ENCODE peak calls at places on chromosomes 3 and 15, in four cellular contexts. V is HCT116, R is HepG2, P is SK-N-SH. T is an unnamed sample.

GRCh38 chr3:1079641-1080040 is 13.2 kb upstream of the CNTN6 start:
- DNase-seq in V (no peak), R (no peak), P (no peak), T (no peak)

GRCh38 chr3:187777331-187778046 is 32.2 kb upstream of the BCL6 start:
- DNase-seq in V (no peak), R (no peak), P (no peak), T (no peak)

GRCh38 chr3:38029400-38030125 is at the start of gene PLCD1:
- DNase-seq in V (no peak), R (peak), P (peak), T (peak)

GRCh38 chr3:177402533-177402932 is 205.3 kb upstream of the TBL1XR1 start:
- DNase-seq in V (no peak), R (no peak), P (no peak), T (no peak)

GRCh38 chr15:70605606-70606410 is 157.6 kb downstream of the UACA start:
- DNase-seq in V (no peak), R (peak), P (peak), T (no peak)

GRCh38 chr3:106957021-106957420 is 420.2 kb upstream of the CCDC54 start:
- DNase-seq in V (no peak), R (no peak), P (no peak), T (no peak)

GRCh38 chr15:45184562-45185041 is 3.2 kb downstream of the SHF start:
- DNase-seq in V (no peak), R (no peak), P (peak), T (no peak)

GRCh38 chr15:62886431-62887071 is 156.0 kb upstream of the TPM1 start:
- DNase-seq in V (no peak), R (peak), P (no peak), T (no peak)

GRCh38 chr15:27036210-27036609 is 65.2 kb downstream of the GABRG3 start:
- DNase-seq in V (no peak), R (no peak), P (no peak), T (no peak)

GRCh38 chr3:196661400-196661799 is 21.9 kb downstream of the NRROS start:
- DNase-seq in V (no peak), R (no peak), P (no peak), T (no peak)

GRCh38 chr3:16300282-16300681 is 35.3 kb downstream of the OXNAD1 start:
- DNase-seq in V (no peak), R (no peak), P (no peak), T (no peak)

GRCh38 chr3:149489060-149489690 is 14.7 kb downstream of the TM4SF4 start:
- DNase-seq in V (peak), R (no peak), P (peak), T (peak)

GRCh38 chr3:43153189-43154083 is 47.6 kb upstream of the POMGNT2 start:
- DNase-seq in V (no peak), R (no peak), P (no peak), T (no peak)

GRCh38 chr3:161310649-161311423 is 60.5 kb downstream of the SPTSSB start:
- DNase-seq in V (no peak), R (no peak), P (no peak), T (no peak)

GRCh38 chr3:31105011-31105410 is 210.6 kb upstream of the GADL1 start:
- DNase-seq in V (no peak), R (no peak), P (no peak), T (no peak)

GRCh38 chr3:39727415-39727814 is 82.0 kb upstream of the MYRIP start:
- DNase-seq in V (no peak), R (no peak), P (no peak), T (no peak)

GRCh38 chr15:50876989-50877360 is 31.5 kb upstream of the AP4E1 start:
- DNase-seq in V (peak), R (peak), P (peak), T (peak)

GRCh38 chr15:65724479-65724878 is 67.6 kb downstream of the DENND4A start:
- DNase-seq in V (no peak), R (no peak), P (no peak), T (no peak)

GRCh38 chr15:65086680-65087111 is 10.2 kb downstream of the KBTBD13 start:
- DNase-seq in V (no peak), R (no peak), P (peak), T (no peak)

GRCh38 chr15:41926184-41927056 is 32.6 kb upstream of the SPTBN5 start:
- DNase-seq in V (no peak), R (peak), P (no peak), T (no peak)

GRCh38 chr15:25862087-25862468 is 1.0 kb downstream of the ATP10A start:
- DNase-seq in V (no peak), R (no peak), P (no peak), T (no peak)

GRCh38 chr3:169562988-169563774 is 100.3 kb downstream of the MECOM start:
- DNase-seq in V (no peak), R (no peak), P (no peak), T (no peak)

GRCh38 chr3:13537926-13538325 is 11.0 kb upstream of the FBLN2 start:
- DNase-seq in V (peak), R (no peak), P (no peak), T (peak)

GRCh38 chr3:33791477-33792166 is 6.8 kb upstream of the PDCD6IP start:
- DNase-seq in V (no peak), R (peak), P (no peak), T (peak)

GRCh38 chr15:101087172-101087769 is 164.6 kb downstream of the CHSY1 start:
- DNase-seq in V (no peak), R (no peak), P (no peak), T (no peak)

GRCh38 chr3:13538520-13539284 is 10.2 kb upstream of the FBLN2 start:
- DNase-seq in V (no peak), R (no peak), P (no peak), T (no peak)

GRCh38 chr3:50164056-50164455 is 8.9 kb downstream of the SEMA3F start:
- DNase-seq in V (no peak), R (no peak), P (no peak), T (no peak)

GRCh38 chr15:56765252-56765651 is 31.9 kb upstream of the ZNF280D start:
- DNase-seq in V (no peak), R (no peak), P (no peak), T (no peak)

GRCh38 chr3:152071924-152072323 is 196.8 kb upstream of the MBNL1 start:
- DNase-seq in V (peak), R (peak), P (peak), T (no peak)

DNA sequence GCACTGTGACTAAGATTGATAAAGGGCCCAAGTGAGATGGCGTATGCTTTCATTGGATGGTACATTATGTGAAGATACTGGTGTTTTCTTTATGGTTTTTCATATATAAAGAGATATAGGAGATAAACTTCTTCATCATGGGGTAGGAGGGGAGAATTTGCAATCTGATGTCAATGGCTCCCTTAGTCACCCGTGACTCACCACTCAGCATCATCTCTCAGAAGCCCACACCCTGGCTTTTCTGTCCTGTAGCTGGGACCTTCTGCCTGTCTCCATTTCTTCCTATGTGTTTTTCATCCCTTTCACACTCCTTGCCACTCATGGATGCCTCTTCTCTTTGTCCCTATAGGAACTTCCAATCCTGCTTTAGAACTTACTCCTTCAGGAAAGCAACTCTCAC is 114.3 kb upstream of the SEMA6D start:
- DNase-seq in V (no peak), R (no peak), P (no peak), T (no peak)
- TF ChIP-seq ELF1 in V (no peak), R (no peak), P (no peak), T (no peak)

DNA sequence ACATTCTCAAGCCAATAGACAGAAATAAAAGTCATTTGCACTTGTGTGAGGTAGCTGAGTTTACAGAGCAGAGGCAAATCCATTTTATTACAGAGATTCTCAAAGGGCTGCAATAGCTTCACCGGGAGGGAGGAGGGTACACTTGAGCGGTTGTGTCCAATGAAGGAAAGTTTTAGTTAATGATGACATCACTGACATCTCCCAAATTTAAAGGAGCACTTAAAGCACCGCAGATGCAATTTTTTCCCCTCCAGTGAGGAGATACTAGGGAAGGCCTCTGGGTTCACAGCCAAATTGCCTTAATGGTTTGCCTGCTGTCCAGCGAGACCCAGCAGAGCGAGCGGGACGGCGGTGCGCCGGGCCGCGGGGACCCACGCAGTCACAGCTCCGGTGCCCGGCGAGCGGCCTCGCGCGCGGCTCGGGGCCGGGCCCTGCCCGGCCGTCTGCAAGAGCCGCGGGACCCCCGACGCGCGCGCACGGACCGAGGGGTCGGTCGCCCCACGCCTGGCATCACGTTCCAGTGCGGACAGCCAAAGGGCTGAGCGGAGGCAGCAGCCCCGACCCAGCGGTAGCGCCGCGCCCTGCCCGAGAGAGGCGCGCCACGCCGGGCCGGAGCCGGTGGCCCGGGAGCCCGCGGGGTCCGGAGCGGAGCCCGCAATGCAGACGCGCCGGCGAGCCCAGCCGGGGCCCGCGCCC is 160.5 kb upstream of the CHRNA7 start:
- DNase-seq in V (no peak), R (no peak), P (peak), T (no peak)
- TF ChIP-seq ELF1 in V (no peak), R (no peak), P (no peak), T (no peak)

DNA sequence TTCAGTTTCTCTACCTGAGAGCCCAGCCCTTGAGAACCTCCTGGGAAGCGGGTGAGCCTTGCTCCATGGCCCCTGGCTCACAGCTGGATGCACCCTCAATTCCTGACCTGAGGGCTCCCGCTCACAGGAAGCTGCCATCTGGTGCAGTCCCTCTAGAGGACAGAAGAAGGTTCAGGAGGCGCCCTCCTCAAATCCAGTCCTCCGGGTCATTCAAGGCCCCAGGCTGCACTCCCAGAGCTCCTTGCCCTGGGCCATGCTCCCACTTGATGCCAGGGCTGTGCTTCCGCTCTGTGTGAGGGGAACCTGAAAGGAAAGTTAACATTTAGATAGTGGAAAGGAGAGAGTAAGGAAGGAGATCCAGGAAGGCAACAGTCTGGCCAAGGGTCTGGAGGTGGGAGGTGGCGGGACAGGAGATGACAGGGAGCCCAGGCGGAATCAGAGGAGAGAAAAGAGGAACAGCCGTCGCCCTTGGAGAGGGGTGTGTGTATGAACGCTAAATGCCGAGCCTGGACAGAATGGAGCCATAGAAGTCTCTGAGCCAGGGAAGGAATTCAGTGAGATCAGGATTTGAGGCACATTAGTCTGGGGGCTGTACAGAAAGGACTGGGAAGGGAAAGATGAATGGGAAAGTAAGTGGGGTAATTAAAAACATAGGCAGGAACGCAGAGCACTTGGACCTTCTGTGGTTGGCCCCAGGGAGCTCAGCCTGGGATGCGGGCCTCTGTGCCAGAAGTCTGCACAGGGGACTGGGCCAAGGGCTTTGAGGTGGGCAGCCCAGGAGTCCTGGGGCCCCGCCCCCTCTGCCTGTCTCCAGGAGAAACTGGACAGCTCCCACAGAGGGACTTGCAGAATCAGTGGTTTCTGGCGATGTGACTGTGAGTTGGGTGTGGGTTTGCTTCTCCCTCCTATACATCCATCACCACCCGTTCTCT is 26.1 kb downstream of the TBC1D21 start:
- DNase-seq in V (no peak), R (no peak), P (peak), T (no peak)
- TF ChIP-seq ELF1 in V (no peak), R (no peak), P (no peak), T (no peak)

GRCh38 chr3:60298141-60298540 is 953.1 kb downstream of the FHIT start:
- DNase-seq in V (no peak), R (no peak), P (no peak), T (no peak)

GRCh38 chr3:60304103-60304502 is 947.1 kb downstream of the FHIT start:
- DNase-seq in V (no peak), R (no peak), P (no peak), T (no peak)

GRCh38 chr3:60303160-60303559 is 948.1 kb downstream of the FHIT start:
- DNase-seq in V (no peak), R (no peak), P (no peak), T (no peak)

GRCh38 chr3:60301142-60301541 is 950.1 kb downstream of the FHIT start:
- DNase-seq in V (no peak), R (no peak), P (no peak), T (no peak)
- TF ChIP-seq ELF1 in V (no peak), R (no peak), P (no peak), T (no peak)

GRCh38 chr3:12471228-12471627 is 13.1 kb upstream of the TSEN2 start:
- DNase-seq in V (peak), R (peak), P (no peak), T (no peak)
- TF ChIP-seq ELF1 in V (no peak), R (no peak), P (no peak), T (no peak)

GRCh38 chr15:73951044-73951561 is 24.8 kb downstream of the LOXL1 start:
- DNase-seq in V (no peak), R (peak), P (peak), T (peak)

GRCh38 chr15:73949496-73949895 is 23.2 kb downstream of the LOXL1 start:
- DNase-seq in V (no peak), R (no peak), P (no peak), T (no peak)

GRCh38 chr15:73948982-73949381 is 22.7 kb downstream of the LOXL1 start:
- DNase-seq in V (no peak), R (no peak), P (no peak), T (no peak)

GRCh38 chr15:73951591-73951990 is 25.3 kb downstream of the LOXL1 start:
- DNase-seq in V (no peak), R (no peak), P (peak), T (no peak)

GRCh38 chr15:73950479-73951043 is 24.3 kb downstream of the LOXL1 start:
- DNase-seq in V (no peak), R (no peak), P (no peak), T (no peak)
- TF ChIP-seq ELF1 in V (no peak), R (no peak), P (no peak), T (no peak)

DNA sequence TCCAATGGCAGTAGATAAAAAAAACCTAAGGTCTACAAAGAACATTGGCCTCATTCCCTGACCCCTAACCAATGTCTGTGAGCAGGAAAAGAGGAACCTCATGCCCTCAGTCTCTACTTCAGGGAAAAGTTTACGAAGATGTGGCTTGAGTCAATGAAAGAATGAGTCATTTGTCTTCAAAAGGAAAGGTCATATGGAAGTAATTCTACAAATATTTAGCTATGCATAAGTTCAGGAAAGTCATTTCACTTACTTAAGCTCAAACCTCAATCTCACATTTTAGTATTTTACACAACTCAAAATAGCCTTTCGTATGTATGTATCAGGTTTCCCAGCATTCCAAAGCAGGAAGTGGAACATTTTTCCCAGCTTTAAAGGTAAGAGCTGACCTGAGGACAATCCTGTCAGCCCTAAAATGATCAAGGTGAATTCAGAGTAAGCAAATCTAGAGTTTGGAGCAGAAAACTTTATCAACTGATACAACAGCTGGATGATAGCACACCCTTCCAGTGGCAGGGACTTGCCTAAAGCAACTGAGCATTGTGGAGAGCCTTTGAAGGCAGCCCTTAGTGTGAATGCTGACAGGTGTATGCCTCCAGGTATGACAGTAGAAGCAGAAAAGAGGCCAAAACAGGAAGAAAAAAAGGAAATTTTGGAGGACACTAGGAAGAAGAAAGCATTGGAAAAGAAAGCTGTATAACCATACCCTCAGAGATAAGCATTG is 53.9 kb upstream of the ACKR4 start:
- DNase-seq in V (peak), R (peak), P (no peak), T (no peak)
- TF ChIP-seq ELF1 in V (peak), R (no peak), P (peak), T (no peak)

T was measured in K562.